ENCODE peak calls at places on chromosomes 3 and 15, in seven cellular contexts. One of them, this sample, is unnamed.

GRCh38 chr3:148723591-148723990 is 25.9 kb downstream of the AGTR1 start:
- DNase-seq in breast epithelium: no peak
- DNase-seq in HCT116: no peak
- DNase-seq in activated naive CD8-positive, alpha-beta T cell treated with anti-CD3 and anti-CD28 coated beads, Interleukin-2, amount 50 U/mL, for 24 hours: no peak
- DNase-seq in lower leg skin: no peak
- DNase-seq in COR-L47: no peak
- DNase-seq in left lung: no peak
- DNase-seq in this sample: peak

GRCh38 chr3:133864616-133865015 is 31.1 kb downstream of the RAB6B start:
- DNase-seq in breast epithelium: no peak
- DNase-seq in HCT116: no peak
- DNase-seq in activated naive CD8-positive, alpha-beta T cell treated with anti-CD3 and anti-CD28 coated beads, Interleukin-2, amount 50 U/mL, for 24 hours: no peak
- DNase-seq in lower leg skin: no peak
- DNase-seq in COR-L47: no peak
- DNase-seq in left lung: no peak
- DNase-seq in this sample: no peak

GRCh38 chr15:67884514-67885225 is 44.8 kb upstream of the RNU6-1 start:
- DNase-seq in breast epithelium: peak
- DNase-seq in HCT116: no peak
- DNase-seq in activated naive CD8-positive, alpha-beta T cell treated with anti-CD3 and anti-CD28 coated beads, Interleukin-2, amount 50 U/mL, for 24 hours: peak
- DNase-seq in lower leg skin: peak
- DNase-seq in COR-L47: no peak
- DNase-seq in left lung: peak
- DNase-seq in this sample: peak

GRCh38 chr3:192188218-192188835 is 539.0 kb downstream of the FGF12 start:
- DNase-seq in breast epithelium: no peak
- DNase-seq in HCT116: peak
- DNase-seq in activated naive CD8-positive, alpha-beta T cell treated with anti-CD3 and anti-CD28 coated beads, Interleukin-2, amount 50 U/mL, for 24 hours: peak
- DNase-seq in lower leg skin: no peak
- DNase-seq in COR-L47: no peak
- DNase-seq in left lung: peak
- DNase-seq in this sample: peak

GRCh38 chr3:181755959-181756358 is 44.2 kb downstream of the SOX2 start:
- DNase-seq in breast epithelium: no peak
- DNase-seq in HCT116: no peak
- DNase-seq in activated naive CD8-positive, alpha-beta T cell treated with anti-CD3 and anti-CD28 coated beads, Interleukin-2, amount 50 U/mL, for 24 hours: no peak
- DNase-seq in lower leg skin: no peak
- DNase-seq in COR-L47: no peak
- DNase-seq in left lung: no peak
- DNase-seq in this sample: no peak

GRCh38 chr15:92683511-92683834 is 27.9 kb upstream of the FAM174B start:
- DNase-seq in breast epithelium: no peak
- DNase-seq in HCT116: no peak
- DNase-seq in activated naive CD8-positive, alpha-beta T cell treated with anti-CD3 and anti-CD28 coated beads, Interleukin-2, amount 50 U/mL, for 24 hours: no peak
- DNase-seq in lower leg skin: no peak
- DNase-seq in COR-L47: peak
- DNase-seq in left lung: no peak
- DNase-seq in this sample: no peak

GRCh38 chr15:96324192-96324895 is 6.2 kb upstream of the NR2F2 start:
- DNase-seq in breast epithelium: no peak
- DNase-seq in HCT116: no peak
- DNase-seq in activated naive CD8-positive, alpha-beta T cell treated with anti-CD3 and anti-CD28 coated beads, Interleukin-2, amount 50 U/mL, for 24 hours: no peak
- DNase-seq in lower leg skin: no peak
- DNase-seq in COR-L47: no peak
- DNase-seq in left lung: no peak
- DNase-seq in this sample: no peak

GRCh38 chr3:41202834-41203345 is 3.6 kb downstream of the CTNNB1 start:
- DNase-seq in breast epithelium: no peak
- DNase-seq in HCT116: no peak
- DNase-seq in activated naive CD8-positive, alpha-beta T cell treated with anti-CD3 and anti-CD28 coated beads, Interleukin-2, amount 50 U/mL, for 24 hours: no peak
- DNase-seq in lower leg skin: no peak
- DNase-seq in COR-L47: no peak
- DNase-seq in left lung: no peak
- DNase-seq in this sample: no peak

GRCh38 chr3:53254810-53255359 is 937 bp downstream of the TKT start:
- DNase-seq in breast epithelium: peak
- DNase-seq in HCT116: no peak
- DNase-seq in activated naive CD8-positive, alpha-beta T cell treated with anti-CD3 and anti-CD28 coated beads, Interleukin-2, amount 50 U/mL, for 24 hours: peak
- DNase-seq in lower leg skin: peak
- DNase-seq in COR-L47: peak
- DNase-seq in left lung: peak
- DNase-seq in this sample: no peak

GRCh38 chr3:157240413-157240812 is 80.5 kb upstream of the CCNL1 start:
- DNase-seq in breast epithelium: no peak
- DNase-seq in HCT116: no peak
- DNase-seq in activated naive CD8-positive, alpha-beta T cell treated with anti-CD3 and anti-CD28 coated beads, Interleukin-2, amount 50 U/mL, for 24 hours: no peak
- DNase-seq in lower leg skin: no peak
- DNase-seq in COR-L47: no peak
- DNase-seq in left lung: no peak
- DNase-seq in this sample: no peak

GRCh38 chr3:3802021-3802420 is 2.8 kb downstream of the LRRN1 start:
- DNase-seq in breast epithelium: no peak
- DNase-seq in HCT116: no peak
- DNase-seq in activated naive CD8-positive, alpha-beta T cell treated with anti-CD3 and anti-CD28 coated beads, Interleukin-2, amount 50 U/mL, for 24 hours: no peak
- DNase-seq in lower leg skin: no peak
- DNase-seq in COR-L47: no peak
- DNase-seq in left lung: no peak
- DNase-seq in this sample: no peak

GRCh38 chr15:47194718-47195117 is 522.6 kb upstream of the SEMA6D start:
- DNase-seq in breast epithelium: no peak
- DNase-seq in HCT116: no peak
- DNase-seq in activated naive CD8-positive, alpha-beta T cell treated with anti-CD3 and anti-CD28 coated beads, Interleukin-2, amount 50 U/mL, for 24 hours: no peak
- DNase-seq in lower leg skin: no peak
- DNase-seq in COR-L47: peak
- DNase-seq in left lung: no peak
- DNase-seq in this sample: no peak

GRCh38 chr15:68819451-68820204 is 1.1 kb downstream of the ANP32A start:
- DNase-seq in breast epithelium: peak
- DNase-seq in HCT116: no peak
- DNase-seq in activated naive CD8-positive, alpha-beta T cell treated with anti-CD3 and anti-CD28 coated beads, Interleukin-2, amount 50 U/mL, for 24 hours: peak
- DNase-seq in lower leg skin: peak
- DNase-seq in COR-L47: peak
- DNase-seq in left lung: peak
- DNase-seq in this sample: peak

GRCh38 chr3:159828542-159828943 is 160.1 kb upstream of the IL12A start:
- DNase-seq in breast epithelium: no peak
- DNase-seq in HCT116: peak
- DNase-seq in activated naive CD8-positive, alpha-beta T cell treated with anti-CD3 and anti-CD28 coated beads, Interleukin-2, amount 50 U/mL, for 24 hours: no peak
- DNase-seq in lower leg skin: no peak
- DNase-seq in COR-L47: peak
- DNase-seq in left lung: no peak
- DNase-seq in this sample: peak

GRCh38 chr3:147799601-147800000 is 390.4 kb downstream of the ZIC1 start:
- DNase-seq in breast epithelium: no peak
- DNase-seq in HCT116: no peak
- DNase-seq in activated naive CD8-positive, alpha-beta T cell treated with anti-CD3 and anti-CD28 coated beads, Interleukin-2, amount 50 U/mL, for 24 hours: no peak
- DNase-seq in lower leg skin: no peak
- DNase-seq in COR-L47: no peak
- DNase-seq in left lung: no peak
- DNase-seq in this sample: no peak

GRCh38 chr3:150443331-150443741 is 35.2 kb downstream of the TSC22D2 start:
- DNase-seq in breast epithelium: no peak
- DNase-seq in HCT116: no peak
- DNase-seq in activated naive CD8-positive, alpha-beta T cell treated with anti-CD3 and anti-CD28 coated beads, Interleukin-2, amount 50 U/mL, for 24 hours: no peak
- DNase-seq in lower leg skin: no peak
- DNase-seq in COR-L47: no peak
- DNase-seq in left lung: no peak
- DNase-seq in this sample: no peak

GRCh38 chr15:81002004-81002253 is 1.2 kb downstream of the TLNRD1 start:
- DNase-seq in breast epithelium: no peak
- DNase-seq in HCT116: no peak
- DNase-seq in activated naive CD8-positive, alpha-beta T cell treated with anti-CD3 and anti-CD28 coated beads, Interleukin-2, amount 50 U/mL, for 24 hours: no peak
- DNase-seq in lower leg skin: no peak
- DNase-seq in COR-L47: no peak
- DNase-seq in left lung: no peak
- DNase-seq in this sample: no peak

GRCh38 chr3:171748341-171748918 is 61.9 kb downstream of the PLD1 start:
- DNase-seq in breast epithelium: no peak
- DNase-seq in HCT116: no peak
- DNase-seq in activated naive CD8-positive, alpha-beta T cell treated with anti-CD3 and anti-CD28 coated beads, Interleukin-2, amount 50 U/mL, for 24 hours: no peak
- DNase-seq in lower leg skin: no peak
- DNase-seq in COR-L47: no peak
- DNase-seq in left lung: no peak
- DNase-seq in this sample: no peak

GRCh38 chr3:185280572-185281365 is 26.9 kb upstream of the EHHADH start:
- DNase-seq in breast epithelium: no peak
- DNase-seq in HCT116: peak
- DNase-seq in activated naive CD8-positive, alpha-beta T cell treated with anti-CD3 and anti-CD28 coated beads, Interleukin-2, amount 50 U/mL, for 24 hours: no peak
- DNase-seq in lower leg skin: no peak
- DNase-seq in COR-L47: peak
- DNase-seq in left lung: no peak
- DNase-seq in this sample: peak

GRCh38 chr15:52649686-52650085 is 29.5 kb downstream of the ATOSA start:
- DNase-seq in breast epithelium: no peak
- DNase-seq in HCT116: no peak
- DNase-seq in activated naive CD8-positive, alpha-beta T cell treated with anti-CD3 and anti-CD28 coated beads, Interleukin-2, amount 50 U/mL, for 24 hours: no peak
- DNase-seq in lower leg skin: no peak
- DNase-seq in COR-L47: peak
- DNase-seq in left lung: no peak
- DNase-seq in this sample: no peak

GRCh38 chr15:94412979-94413741 is 181.8 kb downstream of the MCTP2 start:
- DNase-seq in breast epithelium: no peak
- DNase-seq in HCT116: peak
- DNase-seq in activated naive CD8-positive, alpha-beta T cell treated with anti-CD3 and anti-CD28 coated beads, Interleukin-2, amount 50 U/mL, for 24 hours: no peak
- DNase-seq in lower leg skin: no peak
- DNase-seq in COR-L47: peak
- DNase-seq in left lung: no peak
- DNase-seq in this sample: peak

GRCh38 chr3:177439729-177440269 is 242.5 kb upstream of the TBL1XR1 start:
- DNase-seq in breast epithelium: no peak
- DNase-seq in HCT116: no peak
- DNase-seq in activated naive CD8-positive, alpha-beta T cell treated with anti-CD3 and anti-CD28 coated beads, Interleukin-2, amount 50 U/mL, for 24 hours: no peak
- DNase-seq in lower leg skin: no peak
- DNase-seq in COR-L47: no peak
- DNase-seq in left lung: no peak
- DNase-seq in this sample: no peak

This sample was measured in A549.